ENCODE peak calls at places on chromosomes 2 and 18, in nine cellular contexts. K is effector CD4-positive, alpha-beta T cell; M is fibroblast of villous mesenchyme; S is erythroblast; G is NCI-H1092; H is upper lobe of right lung; D is GM13977; I is NCI-H1436; Y is CD8-positive, alpha-beta T cell. N is an unnamed sample.

GRCh38 chr18:64207818-64208217 is 58.9 kb upstream of the LINC00305 start:
- DNase-seq in G (no peak), H (no peak), S (no peak), D (no peak), K (no peak), M (no peak), I (no peak), Y (no peak), N (no peak)

GRCh38 chr2:69214898-69215297 is 172.1 kb downstream of the GFPT1 start:
- DNase-seq in S (no peak), K (no peak), Y (no peak), I (no peak), G (no peak), M (peak), D (no peak), H (no peak), N (no peak)

GRCh38 chr2:178530625-178531142 is 50.4 kb downstream of the PLEKHA3 start:
- DNase-seq in K (no peak), D (peak), S (no peak), I (no peak), G (no peak), Y (no peak), H (no peak), M (no peak), N (no peak)

GRCh38 chr18:10892801-10893595 is 256.4 kb downstream of the PIEZO2 start:
- DNase-seq in Y (no peak), D (no peak), G (no peak), H (no peak), K (no peak), S (no peak), I (no peak), M (peak), N (no peak)

GRCh38 chr2:217099561-217099960 is 239.7 kb upstream of the TNP1 start:
- DNase-seq in I (no peak), D (no peak), H (no peak), Y (no peak), G (no peak), S (no peak), M (peak), K (no peak), N (no peak)

GRCh38 chr2:55163258-55163657 is 68.8 kb downstream of the CLHC1 start:
- DNase-seq in I (no peak), K (no peak), D (no peak), S (no peak), Y (no peak), H (no peak), M (peak), G (no peak), N (no peak)

GRCh38 chr2:88184762-88185161 is 14.6 kb downstream of the THNSL2 start:
- DNase-seq in K (no peak), S (no peak), H (no peak), I (no peak), M (no peak), G (no peak), D (no peak), Y (no peak), N (no peak)

GRCh38 chr2:241505781-241506201 is 2.6 kb downstream of the STK25 start:
- DNase-seq in H (no peak), G (no peak), D (no peak), S (no peak), Y (no peak), I (no peak), K (no peak), M (no peak), N (no peak)

GRCh38 chr2:174334781-174335604 is at the start of gene SP9:
- DNase-seq in K (no peak), S (peak), Y (no peak), G (peak), H (no peak), I (peak), M (no peak), D (peak), N (no peak)

GRCh38 chr18:31097666-31098065 is 4.6 kb downstream of the DSC2 start:
- DNase-seq in H (no peak), K (no peak), S (no peak), M (no peak), D (no peak), Y (no peak), I (no peak), G (no peak), N (no peak)

GRCh38 chr2:28439763-28440162 is 47.1 kb downstream of the FOSL2 start:
- DNase-seq in M (no peak), D (no peak), I (no peak), S (no peak), K (no peak), Y (no peak), G (no peak), H (no peak), N (no peak)

GRCh38 chr18:51390695-51391094 is 193.2 kb upstream of the MEX3C start:
- DNase-seq in G (no peak), D (no peak), H (no peak), K (no peak), M (peak), Y (no peak), I (no peak), S (no peak), N (no peak)

GRCh38 chr2:50952596-50952995 is 79.3 kb downstream of the NRXN1 start:
- DNase-seq in S (no peak), H (no peak), K (no peak), G (no peak), I (no peak), M (no peak), Y (no peak), D (no peak), N (no peak)

GRCh38 chr2:188808921-188809320 is 165.3 kb upstream of the COL3A1 start:
- DNase-seq in M (peak), H (no peak), I (no peak), S (no peak), K (no peak), Y (no peak), G (no peak), D (no peak), N (no peak)

GRCh38 chr2:50556934-50557575 is 474.9 kb downstream of the NRXN1 start:
- DNase-seq in Y (no peak), D (no peak), H (no peak), I (no peak), G (no peak), S (peak), K (no peak), M (peak), N (no peak)

GRCh38 chr2:164302786-164303185 is 318.5 kb downstream of the GRB14 start:
- DNase-seq in I (no peak), Y (no peak), S (no peak), H (no peak), D (no peak), K (no peak), M (no peak), G (no peak), N (no peak)

GRCh38 chr2:73282924-73283544 is 1.2 kb downstream of the FBXO41 start:
- DNase-seq in M (no peak), G (no peak), S (no peak), Y (no peak), D (no peak), K (no peak), H (no peak), I (no peak), N (no peak)

GRCh38 chr18:49651033-49651432 is 89.2 kb downstream of the LIPG start:
- DNase-seq in D (no peak), S (no peak), G (no peak), K (no peak), M (no peak), Y (no peak), H (no peak), I (no peak), N (no peak)

GRCh38 chr2:191866675-191867506 is 20.0 kb upstream of the CAVIN2 start:
- DNase-seq in Y (no peak), K (no peak), M (peak), I (no peak), H (no peak), G (no peak), S (no peak), D (no peak), N (no peak)

GRCh38 chr2:42618972-42619371 is 50.5 kb downstream of the MTA3 start:
- DNase-seq in K (no peak), S (no peak), G (no peak), M (peak), H (no peak), D (no peak), I (no peak), Y (no peak), N (no peak)

GRCh38 chr2:67719351-67719750 is 322.2 kb downstream of the ETAA1 start:
- DNase-seq in K (no peak), H (no peak), M (no peak), D (no peak), Y (no peak), S (no peak), G (no peak), I (no peak), N (no peak)

GRCh38 chr2:4618141-4618540 is 914.8 kb downstream of the DCDC2C start:
- DNase-seq in M (no peak), G (no peak), D (no peak), I (no peak), H (no peak), S (no peak), K (no peak), Y (no peak), N (no peak)

GRCh38 chr2:11904029-11904428 is 157.6 kb downstream of the LPIN1 start:
- DNase-seq in K (no peak), S (no peak), G (no peak), D (peak), I (no peak), M (no peak), Y (no peak), H (no peak), N (no peak)